ENCODE peak calls at places on chromosomes 16 and 17, in eight cellular contexts. W, F, R, G, O, Z, I and L are unnamed samples.

GRCh38 chr16:65114527-65114926 is 7.3 kb downstream of the CDH11 start:
- DNase-seq in W (no peak), F (no peak), R (no peak), G (no peak), O (no peak), Z (no peak), I (no peak), L (no peak)

GRCh38 chr16:78659668-78660217 is 560.3 kb downstream of the WWOX start:
- DNase-seq in W (no peak), F (no peak), R (no peak), G (no peak), O (no peak), Z (no peak), I (no peak), L (no peak)

GRCh38 chr16:14405611-14406537 is 224.2 kb downstream of the PARN start:
- DNase-seq in W (peak), F (peak), R (peak), G (peak), O (no peak), Z (no peak), I (peak), L (peak)

GRCh38 chr17:65817951-65818350 is 256.5 kb upstream of the AXIN2 start:
- DNase-seq in W (no peak), F (no peak), R (no peak), G (no peak), O (no peak), Z (no peak), I (no peak), L (no peak)

GRCh38 chr17:10198509-10199249 is at the start of gene GAS7:
- DNase-seq in W (peak), F (no peak), R (peak), G (no peak), O (no peak), Z (no peak), I (no peak), L (no peak)

GRCh38 chr16:66344533-66345145 is 21.9 kb upstream of the CDH5 start:
- DNase-seq in W (peak), F (no peak), R (no peak), G (peak), O (no peak), Z (peak), I (no peak), L (peak)

GRCh38 chr16:49056546-49056945 is 225.1 kb downstream of the CBLN1 start:
- DNase-seq in W (no peak), F (no peak), R (no peak), G (no peak), O (no peak), Z (no peak), I (no peak), L (no peak)

GRCh38 chr17:32569171-32570080 is 82.6 kb downstream of the CDK5R1 start:
- DNase-seq in W (no peak), F (peak), R (no peak), G (no peak), O (no peak), Z (peak), I (no peak), L (no peak)

GRCh38 chr17:7021993-7022778 is 664 bp upstream of the BCL6B start:
- DNase-seq in W (peak), F (no peak), R (peak), G (no peak), O (no peak), Z (peak), I (no peak), L (peak)

GRCh38 chr16:26569793-26570192 is 496.9 kb upstream of the C16orf82 start:
- DNase-seq in W (peak), F (no peak), R (no peak), G (peak), O (no peak), Z (no peak), I (no peak), L (peak)

GRCh38 chr17:45923511-45924268 is 29.3 kb downstream of the MAPT start:
- DNase-seq in W (no peak), F (no peak), R (no peak), G (peak), O (no peak), Z (no peak), I (no peak), L (no peak)

GRCh38 chr16:76235426-76235825 is 41.8 kb upstream of the CNTNAP4 start:
- DNase-seq in W (no peak), F (no peak), R (no peak), G (no peak), O (no peak), Z (no peak), I (no peak), L (no peak)

GRCh38 chr17:32807577-32807976 is 69.3 kb downstream of the MYO1D start:
- DNase-seq in W (no peak), F (no peak), R (no peak), G (peak), O (no peak), Z (peak), I (no peak), L (no peak)

GRCh38 chr17:78998311-78999055 is 11.1 kb downstream of the CANT1 start:
- DNase-seq in W (no peak), F (no peak), R (peak), G (no peak), O (no peak), Z (no peak), I (no peak), L (no peak)

GRCh38 chr17:77354420-77354720 is 213.6 kb downstream of the SEC14L1 start:
- DNase-seq in W (no peak), F (no peak), R (no peak), G (no peak), O (no peak), Z (no peak), I (no peak), L (no peak)

GRCh38 chr16:55630774-55631173 is 25.0 kb upstream of the SLC6A2 start:
- DNase-seq in W (no peak), F (no peak), R (no peak), G (no peak), O (no peak), Z (no peak), I (no peak), L (no peak)

GRCh38 chr16:19639986-19640421 is 78.0 kb downstream of the KNOP1 start:
- DNase-seq in W (no peak), F (no peak), R (no peak), G (no peak), O (no peak), Z (no peak), I (no peak), L (no peak)

GRCh38 chr16:67013238-67013822 is 15.6 kb upstream of the CBFB start:
- DNase-seq in W (peak), F (no peak), R (no peak), G (no peak), O (no peak), Z (no peak), I (no peak), L (no peak)

GRCh38 chr17:78735832-78736525 is 46.1 kb downstream of the CYTH1 start:
- DNase-seq in W (no peak), F (no peak), R (no peak), G (peak), O (no peak), Z (peak), I (no peak), L (peak)

GRCh38 chr17:76791053-76791980 is 53.4 kb downstream of the MFSD11 start:
- DNase-seq in W (no peak), F (peak), R (peak), G (peak), O (no peak), Z (peak), I (no peak), L (peak)

GRCh38 chr17:40560592-40561293 is 4.5 kb downstream of the CCR7 start:
- DNase-seq in W (no peak), F (peak), R (no peak), G (no peak), O (no peak), Z (no peak), I (no peak), L (peak)

GRCh38 chr17:9557846-9558245 is 17.8 kb downstream of the STX8 start:
- DNase-seq in W (no peak), F (no peak), R (no peak), G (no peak), O (no peak), Z (no peak), I (no peak), L (no peak)

GRCh38 chr17:59432657-59433056 is 101.2 kb downstream of the YPEL2 start:
- DNase-seq in W (no peak), F (no peak), R (no peak), G (no peak), O (no peak), Z (no peak), I (no peak), L (no peak)

DNA sequence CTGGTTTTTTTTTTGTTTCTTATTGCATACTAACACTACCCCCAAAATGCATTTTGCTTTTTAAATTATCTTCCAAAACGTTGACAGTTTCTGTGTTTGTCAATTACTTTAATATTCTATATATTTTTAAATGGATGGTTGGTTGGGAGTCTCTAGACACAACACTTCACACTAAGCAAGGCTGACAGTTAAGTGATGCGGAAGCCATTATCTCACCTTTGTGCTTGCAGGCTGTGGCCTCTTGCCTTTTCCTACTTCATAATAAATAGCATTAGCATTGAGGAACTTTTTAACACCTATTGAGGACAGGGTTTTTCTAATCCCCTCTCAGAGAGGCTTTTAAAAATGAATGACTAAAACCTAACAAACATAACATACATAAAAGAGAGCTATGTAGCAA is 280.8 kb upstream of the TBX2 start:
- DNase-seq in W (no peak), F (no peak), R (no peak), G (no peak), O (no peak), Z (no peak), I (no peak), L (no peak)
- H2AFZ ChIP-seq in W (no peak), F (no peak), R (no peak), G (no peak), O (no peak), Z (no peak), I (no peak), L (no peak)

GRCh38 chr17:19237389-19238166 is 412 bp downstream of the EPN2 start:
- DNase-seq in W (peak), F (no peak), R (peak), G (no peak), O (no peak), Z (peak), I (no peak), L (no peak)
- TF ChIP-seq POLR2AphosphoS5 in W (no peak), F (no peak), R (no peak), G (no peak), O (peak), Z (peak), I (no peak), L (no peak)

DNA sequence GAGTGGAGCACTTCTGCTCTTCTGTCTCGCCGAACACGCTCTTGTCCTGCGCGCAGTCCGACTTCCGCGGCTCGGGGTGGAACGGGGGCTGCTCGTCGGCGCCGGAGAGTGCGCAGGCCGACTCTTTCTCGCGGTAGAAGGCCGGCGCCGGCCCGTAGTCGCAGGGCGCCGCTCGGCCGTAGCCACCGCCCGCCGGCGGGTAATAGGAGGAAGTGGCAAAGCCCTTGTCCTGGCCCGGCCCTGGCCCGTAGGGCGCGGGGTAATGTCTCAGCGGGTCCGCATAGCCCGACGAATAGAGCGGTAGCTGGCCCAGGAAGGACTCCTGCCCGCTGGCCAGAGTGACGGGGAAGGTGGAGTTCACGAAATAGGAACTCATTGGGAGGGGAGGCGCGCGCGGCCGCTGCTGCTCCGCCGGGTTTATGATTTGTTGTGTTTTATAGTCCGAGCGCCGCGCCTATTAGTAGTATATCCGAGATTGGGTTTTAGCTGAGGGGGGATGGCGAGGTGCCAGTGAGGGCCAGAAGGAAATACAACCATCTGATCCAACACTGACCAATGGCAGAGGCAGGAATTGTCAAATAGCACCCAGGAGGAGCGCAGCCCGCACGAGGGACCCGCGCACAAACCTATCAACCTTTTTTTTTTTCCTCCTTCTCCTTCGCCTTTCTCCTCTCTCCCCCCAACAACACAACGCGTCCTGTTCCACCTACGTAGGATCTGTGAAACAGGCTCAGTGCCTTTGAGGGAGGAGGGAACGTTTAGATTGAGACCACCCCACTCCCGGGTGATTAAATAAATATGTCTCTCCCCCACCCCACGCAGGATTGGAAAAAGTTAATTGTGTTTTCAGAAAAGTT is 4.4 kb upstream of the HOXB5 start:
- DNase-seq in W (peak), F (no peak), R (no peak), G (no peak), O (no peak), Z (peak), I (no peak), L (no peak)
- H2AFZ ChIP-seq in W (no peak), F (peak), R (peak), G (no peak), O (no peak), Z (peak), I (no peak), L (no peak)

DNA sequence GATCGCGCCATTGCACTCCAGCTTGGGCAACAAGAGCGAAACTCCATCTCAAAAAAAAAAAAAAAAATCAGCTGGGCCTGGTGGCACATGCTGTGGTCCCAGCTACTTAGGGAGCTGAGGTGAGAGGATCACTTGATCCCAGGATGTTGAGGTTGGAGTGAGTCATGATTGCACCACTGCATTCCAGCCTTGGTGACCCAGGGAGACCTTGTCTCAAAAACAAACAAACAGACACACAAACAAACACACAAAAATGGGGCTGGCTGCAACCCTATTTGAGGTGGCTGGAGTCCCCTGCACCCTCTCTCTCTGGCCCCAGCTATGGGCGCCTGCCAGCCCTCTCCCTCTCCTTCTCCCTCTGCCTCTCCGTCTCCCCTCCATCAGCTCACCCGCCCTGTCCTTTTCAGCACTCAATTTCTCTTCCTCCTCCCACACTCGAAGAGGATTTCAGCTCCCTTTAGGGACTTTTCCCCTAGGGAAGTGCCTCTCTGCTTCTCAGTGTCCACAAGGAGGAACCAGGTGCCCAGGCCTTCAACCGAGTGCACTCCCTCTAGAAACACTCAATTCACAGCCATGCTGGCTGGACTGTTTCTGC is 17.5 kb upstream of the TFAP4 start:
- DNase-seq in W (peak), F (no peak), R (peak), G (peak), O (peak), Z (no peak), I (no peak), L (no peak)
- TF ChIP-seq POLR2AphosphoS5 in W (no peak), F (no peak), R (no peak), G (no peak), O (no peak), Z (no peak), I (no peak), L (no peak)

GRCh38 chr17:74380086-74380958 is 13.0 kb downstream of the GPR142 start:
- DNase-seq in W (peak), F (no peak), R (no peak), G (no peak), O (peak), Z (no peak), I (no peak), L (no peak)
- H2AFZ ChIP-seq in W (peak), F (no peak), R (no peak), G (no peak), O (peak), Z (no peak), I (peak), L (no peak)

GRCh38 chr17:81391268-81391963 is 3.8 kb upstream of the BAHCC1 start:
- DNase-seq in W (no peak), F (no peak), R (no peak), G (no peak), O (no peak), Z (no peak), I (no peak), L (no peak)
- TF ChIP-seq POLR2AphosphoS5 in W (no peak), F (no peak), R (no peak), G (no peak), O (no peak), Z (no peak), I (no peak), L (no peak)